ENCODE peak calls at places on chromosomes 2 and 18, in seven cellular contexts. One of them, this sample, is unnamed.

GRCh38 chr2:102540882-102541281 is 67.9 kb downstream of the SLC9A4 start:
- DNase-seq in SK-N-SH: no peak
- DNase-seq in K562: no peak
- DNase-seq in GM12878: no peak
- DNase-seq in HepG2: no peak
- DNase-seq in GM12892: no peak
- DNase-seq in H1: no peak
- DNase-seq in this sample: no peak

GRCh38 chr2:19989681-19990415 is at the start of gene WDR35:
- DNase-seq in SK-N-SH: peak; percentile 100
- DNase-seq in K562: peak; percentile 95
- DNase-seq in GM12878: peak; percentile 53
- DNase-seq in HepG2: peak; percentile 90
- DNase-seq in GM12892: peak; percentile 93
- DNase-seq in H1: peak; percentile 99
- DNase-seq in this sample: peak; percentile 92

GRCh38 chr18:8706981-8707940 is 1.9 kb downstream of the MTCL1 start:
- DNase-seq in SK-N-SH: peak; percentile 67
- DNase-seq in K562: no peak
- DNase-seq in GM12878: no peak
- DNase-seq in HepG2: no peak
- DNase-seq in GM12892: peak; percentile 16
- DNase-seq in H1: peak; percentile 82
- DNase-seq in this sample: no peak

GRCh38 chr2:219778189-219778588 is 150.8 kb downstream of the SLC4A3 start:
- DNase-seq in SK-N-SH: no peak
- DNase-seq in K562: no peak
- DNase-seq in GM12878: no peak
- DNase-seq in HepG2: no peak
- DNase-seq in GM12892: no peak
- DNase-seq in H1: no peak
- DNase-seq in this sample: no peak

GRCh38 chr2:169362346-169363026 is at the start of gene LRP2:
- DNase-seq in SK-N-SH: peak; percentile 67
- DNase-seq in K562: peak; percentile 16
- DNase-seq in GM12878: no peak
- DNase-seq in HepG2: peak; percentile 15
- DNase-seq in GM12892: no peak
- DNase-seq in H1: peak; percentile 73
- DNase-seq in this sample: peak; percentile 28

GRCh38 chr2:27316655-27317412 is 6.1 kb downstream of the MPV17 start:
- DNase-seq in SK-N-SH: no peak
- DNase-seq in K562: no peak
- DNase-seq in GM12878: no peak
- DNase-seq in HepG2: no peak
- DNase-seq in GM12892: no peak
- DNase-seq in H1: no peak
- DNase-seq in this sample: no peak

GRCh38 chr2:127874378-127875271 is 11.1 kb downstream of the AMMECR1L start:
- DNase-seq in SK-N-SH: no peak
- DNase-seq in K562: no peak
- DNase-seq in GM12878: no peak
- DNase-seq in HepG2: no peak
- DNase-seq in GM12892: no peak
- DNase-seq in H1: no peak
- DNase-seq in this sample: no peak

GRCh38 chr2:109510136-109511028 is 103.4 kb downstream of the SEPTIN10 start:
- DNase-seq in SK-N-SH: peak; percentile 87
- DNase-seq in K562: peak; percentile 77
- DNase-seq in GM12878: peak; percentile 27
- DNase-seq in HepG2: peak; percentile 75
- DNase-seq in GM12892: peak; percentile 72
- DNase-seq in H1: peak; percentile 88
- DNase-seq in this sample: peak; percentile 80

GRCh38 chr2:35356332-35356731 is 999.2 kb upstream of the CRIM1 start:
- DNase-seq in SK-N-SH: no peak
- DNase-seq in K562: no peak
- DNase-seq in GM12878: no peak
- DNase-seq in HepG2: no peak
- DNase-seq in GM12892: no peak
- DNase-seq in H1: no peak
- DNase-seq in this sample: no peak

GRCh38 chr2:75100691-75101236 is 98.6 kb downstream of the TACR1 start:
- DNase-seq in SK-N-SH: no peak
- DNase-seq in K562: no peak
- DNase-seq in GM12878: no peak
- DNase-seq in HepG2: no peak
- DNase-seq in GM12892: no peak
- DNase-seq in H1: no peak
- DNase-seq in this sample: no peak

GRCh38 chr2:240436626-240437180 is 1.2 kb downstream of the GPC1 start:
- DNase-seq in SK-N-SH: no peak
- DNase-seq in K562: no peak
- DNase-seq in GM12878: no peak
- DNase-seq in HepG2: no peak
- DNase-seq in GM12892: no peak
- DNase-seq in H1: peak; percentile 66
- DNase-seq in this sample: no peak

GRCh38 chr2:17101596-17101995 is 416.6 kb downstream of the RAD51AP2 start:
- DNase-seq in SK-N-SH: no peak
- DNase-seq in K562: no peak
- DNase-seq in GM12878: no peak
- DNase-seq in HepG2: no peak
- DNase-seq in GM12892: no peak
- DNase-seq in H1: no peak
- DNase-seq in this sample: no peak

DNA sequence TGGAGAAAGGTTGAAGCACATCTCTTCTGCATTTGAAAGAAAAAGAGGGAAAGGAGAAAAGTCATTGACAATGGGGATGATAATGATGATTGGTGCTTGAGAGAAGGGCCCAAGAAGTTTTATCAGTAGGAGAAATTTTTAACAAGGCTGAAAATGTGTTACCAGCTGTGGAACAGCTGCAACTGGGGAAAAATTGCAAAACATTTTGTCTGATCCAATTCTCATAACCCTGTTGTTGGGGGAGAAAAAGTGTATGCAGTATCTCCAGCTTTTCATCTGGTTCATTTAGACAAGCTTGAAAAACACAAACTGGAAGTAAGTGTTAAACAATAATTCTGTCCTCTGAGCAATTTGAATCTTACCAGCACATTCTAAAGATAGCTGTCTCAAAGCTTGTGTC is 92.7 kb downstream of the CSRNP3 start:
- DNase-seq in SK-N-SH: no peak
- DNase-seq in K562: no peak
- DNase-seq in GM12878: no peak
- DNase-seq in HepG2: no peak
- DNase-seq in GM12892: no peak
- DNase-seq in H1: no peak
- DNase-seq in this sample: no peak
- TF ChIP-seq POLR2AphosphoS5 in SK-N-SH: no peak
- TF ChIP-seq POLR2AphosphoS5 in K562: no peak
- TF ChIP-seq POLR2AphosphoS5 in GM12878: no peak
- TF ChIP-seq POLR2AphosphoS5 in HepG2: no peak
- TF ChIP-seq POLR2AphosphoS5 in GM12892: no peak
- TF ChIP-seq POLR2AphosphoS5 in H1: no peak
- TF ChIP-seq POLR2AphosphoS5 in this sample: no peak

DNA sequence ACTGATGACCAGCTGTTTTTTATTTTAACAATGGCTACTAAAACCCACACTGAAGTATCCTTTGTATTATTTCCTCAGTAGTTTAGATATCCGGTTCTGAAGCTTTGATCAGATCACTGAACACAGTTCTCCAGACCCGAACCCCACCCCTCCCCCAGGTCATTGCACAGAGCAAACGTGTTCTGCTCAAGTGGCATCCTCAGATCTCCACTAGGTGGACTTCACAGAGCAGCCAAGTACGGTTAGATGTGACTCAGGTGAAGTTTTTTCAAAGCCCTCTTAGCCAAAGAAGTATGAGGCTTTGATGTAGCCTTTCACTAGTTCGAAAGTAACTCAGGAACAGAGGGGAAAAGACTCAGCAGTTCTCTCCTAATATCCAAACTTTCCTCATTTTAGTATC is 142.7 kb upstream of the NRP2 start:
- DNase-seq in SK-N-SH: no peak
- DNase-seq in K562: no peak
- DNase-seq in GM12878: no peak
- DNase-seq in HepG2: peak; percentile 31
- DNase-seq in GM12892: no peak
- DNase-seq in H1: no peak
- DNase-seq in this sample: no peak
- TF ChIP-seq TAF1 in SK-N-SH: no peak
- TF ChIP-seq TAF1 in K562: no peak
- TF ChIP-seq TAF1 in GM12878: no peak
- TF ChIP-seq TAF1 in HepG2: no peak
- TF ChIP-seq TAF1 in GM12892: no peak
- TF ChIP-seq TAF1 in H1: no peak
- TF ChIP-seq TAF1 in this sample: no peak

GRCh38 chr2:172821370-172822338 is 86.0 kb downstream of the RAPGEF4 start:
- DNase-seq in SK-N-SH: peak; percentile 65
- DNase-seq in K562: no peak
- DNase-seq in GM12878: no peak
- DNase-seq in HepG2: no peak
- DNase-seq in GM12892: no peak
- DNase-seq in H1: no peak
- DNase-seq in this sample: no peak
- TF ChIP-seq POLR2AphosphoS5 in SK-N-SH: no peak
- TF ChIP-seq POLR2AphosphoS5 in K562: no peak
- TF ChIP-seq POLR2AphosphoS5 in GM12878: no peak
- TF ChIP-seq POLR2AphosphoS5 in HepG2: no peak
- TF ChIP-seq POLR2AphosphoS5 in GM12892: no peak
- TF ChIP-seq POLR2AphosphoS5 in H1: no peak
- TF ChIP-seq POLR2AphosphoS5 in this sample: no peak

GRCh38 chr2:10533811-10534321 is 85.7 kb upstream of the ODC1 start:
- DNase-seq in SK-N-SH: no peak
- DNase-seq in K562: no peak
- DNase-seq in GM12878: no peak
- DNase-seq in HepG2: no peak
- DNase-seq in GM12892: no peak
- DNase-seq in H1: no peak
- DNase-seq in this sample: no peak
- TF ChIP-seq TAF1 in SK-N-SH: no peak
- TF ChIP-seq TAF1 in K562: no peak
- TF ChIP-seq TAF1 in GM12878: no peak
- TF ChIP-seq TAF1 in HepG2: no peak
- TF ChIP-seq TAF1 in GM12892: no peak
- TF ChIP-seq TAF1 in H1: no peak
- TF ChIP-seq TAF1 in this sample: no peak

GRCh38 chr18:45565280-45565970 is 49.9 kb upstream of the SLC14A2 start:
- DNase-seq in SK-N-SH: no peak
- DNase-seq in K562: no peak
- DNase-seq in GM12878: no peak
- DNase-seq in HepG2: no peak
- DNase-seq in GM12892: no peak
- DNase-seq in H1: no peak
- DNase-seq in this sample: no peak

GRCh38 chr18:45560870-45561269 is 54.4 kb upstream of the SLC14A2 start:
- DNase-seq in SK-N-SH: no peak
- DNase-seq in K562: no peak
- DNase-seq in GM12878: no peak
- DNase-seq in HepG2: no peak
- DNase-seq in GM12892: no peak
- DNase-seq in H1: no peak
- DNase-seq in this sample: no peak

GRCh38 chr18:45559258-45559657 is 56.0 kb upstream of the SLC14A2 start:
- DNase-seq in SK-N-SH: no peak
- DNase-seq in K562: no peak
- DNase-seq in GM12878: no peak
- DNase-seq in HepG2: no peak
- DNase-seq in GM12892: no peak
- DNase-seq in H1: no peak
- DNase-seq in this sample: no peak

GRCh38 chr18:45566025-45566740 is 49.1 kb upstream of the SLC14A2 start:
- DNase-seq in SK-N-SH: no peak
- DNase-seq in K562: no peak
- DNase-seq in GM12878: no peak
- DNase-seq in HepG2: no peak
- DNase-seq in GM12892: no peak
- DNase-seq in H1: no peak
- DNase-seq in this sample: no peak

GRCh38 chr18:45562567-45563479 is 52.5 kb upstream of the SLC14A2 start:
- DNase-seq in SK-N-SH: no peak
- DNase-seq in K562: no peak
- DNase-seq in GM12878: no peak
- DNase-seq in HepG2: no peak
- DNase-seq in GM12892: no peak
- DNase-seq in H1: no peak
- DNase-seq in this sample: no peak
- TF ChIP-seq POLR2AphosphoS5 in SK-N-SH: no peak
- TF ChIP-seq POLR2AphosphoS5 in K562: no peak
- TF ChIP-seq POLR2AphosphoS5 in GM12878: no peak
- TF ChIP-seq POLR2AphosphoS5 in HepG2: no peak
- TF ChIP-seq POLR2AphosphoS5 in GM12892: no peak
- TF ChIP-seq POLR2AphosphoS5 in H1: no peak
- TF ChIP-seq POLR2AphosphoS5 in this sample: no peak

DNA sequence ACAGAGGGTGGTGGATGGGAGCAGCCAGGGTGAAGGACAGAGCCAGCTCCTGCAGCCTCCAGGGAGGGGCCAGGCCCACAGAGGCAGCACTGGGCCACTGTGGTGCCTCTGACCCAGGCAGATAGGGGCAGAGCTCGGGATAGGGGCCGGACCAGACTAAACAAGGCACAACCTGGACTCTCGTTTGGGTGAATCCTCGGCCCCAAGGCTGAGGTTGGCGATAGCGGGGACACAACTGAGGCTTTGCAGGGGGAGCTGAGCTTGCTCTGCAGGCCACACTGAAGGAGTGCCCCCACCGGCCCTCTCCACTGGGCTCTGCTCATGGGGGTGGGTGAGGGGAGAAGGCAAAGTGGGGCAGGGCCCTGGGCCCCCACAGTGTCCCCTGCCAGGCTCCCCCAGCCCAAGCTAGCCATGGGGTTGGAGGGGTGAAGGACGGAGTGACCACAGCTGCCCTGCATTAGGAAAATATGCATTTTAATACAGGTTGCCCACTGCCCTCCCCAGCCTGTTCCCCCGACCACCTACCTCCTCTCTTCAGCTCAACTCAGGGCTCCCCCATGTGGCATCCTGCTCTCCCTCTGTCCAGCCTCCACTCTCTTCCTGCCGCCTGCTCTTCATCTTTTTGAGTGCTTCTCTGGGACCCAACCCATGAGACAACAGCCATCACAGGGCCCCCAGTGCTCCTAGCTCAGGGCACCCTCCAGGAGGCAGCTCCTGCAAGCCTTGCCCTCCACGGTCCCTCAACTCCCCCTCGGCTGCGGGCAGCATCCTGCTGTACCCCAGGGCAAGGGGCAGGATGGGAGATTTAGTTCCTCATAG is 152.8 kb downstream of the INHBB start:
- DNase-seq in SK-N-SH: no peak
- DNase-seq in K562: no peak
- DNase-seq in GM12878: no peak
- DNase-seq in HepG2: no peak
- DNase-seq in GM12892: no peak
- DNase-seq in H1: no peak
- DNase-seq in this sample: no peak
- TF ChIP-seq TAF1 in SK-N-SH: no peak
- TF ChIP-seq TAF1 in K562: no peak
- TF ChIP-seq TAF1 in GM12878: no peak
- TF ChIP-seq TAF1 in HepG2: no peak
- TF ChIP-seq TAF1 in GM12892: no peak
- TF ChIP-seq TAF1 in H1: no peak
- TF ChIP-seq TAF1 in this sample: no peak

This sample was measured in GM12891.